ENCODE peak calls at places on chromosomes 2 and 18, in five cellular contexts. O is K562, S is ovary, U is uterus, Y is thyroid gland. M is an unnamed sample.
A peak's percentile ranks its signal among the peaks of the same experiment; 100 is the strongest.

GRCh38 chr2:228703099-228703498 is 521.6 kb upstream of the SPHKAP start:
- DNase-seq in S (no peak), O (no peak), Y (no peak), U (no peak), M (no peak)

GRCh38 chr2:55961318-55961911 is 37.8 kb upstream of the EFEMP1 start:
- DNase-seq in Y (no peak), S (no peak), O (peak; percentile 42), U (no peak), M (no peak)

GRCh38 chr18:23982154-23983071 is 32.1 kb upstream of the TTC39C start:
- DNase-seq in Y (no peak), U (peak; percentile 77), S (peak; percentile 81), O (no peak), M (peak; percentile 12)

GRCh38 chr2:200765995-200766660 is 45.6 kb upstream of the BZW1 start:
- DNase-seq in O (no peak), S (no peak), Y (no peak), U (no peak), M (no peak)

GRCh38 chr2:176138526-176139169 is 9.1 kb downstream of the HOXD8 start:
- DNase-seq in S (no peak), Y (no peak), O (no peak), U (peak; percentile 43), M (no peak)

GRCh38 chr2:219245148-219245898 is at the start of the genes GLB1L and STK16:
- DNase-seq in Y (peak; percentile 94), U (peak; percentile 94), O (peak; percentile 89), S (peak; percentile 96), M (peak; percentile 92)

GRCh38 chr2:46871976-46872381 is 43.6 kb downstream of the MCFD2 start:
- DNase-seq in U (no peak), O (no peak), Y (peak; percentile 92), S (no peak), M (no peak)

GRCh38 chr2:222305510-222306392 is 7.0 kb upstream of the PAX3 start:
- DNase-seq in O (no peak), U (no peak), S (no peak), Y (peak; percentile 36), M (no peak)

GRCh38 chr2:60465736-60466135 is 87.7 kb downstream of the BCL11A start:
- DNase-seq in O (no peak), S (no peak), U (no peak), Y (no peak), M (no peak)

GRCh38 chr2:46351388-46352141 is 54.4 kb downstream of the EPAS1 start:
- DNase-seq in S (no peak), U (no peak), O (no peak), Y (peak; percentile 37), M (no peak)

GRCh38 chr18:2536063-2536462 is 35.2 kb downstream of the METTL4 start:
- DNase-seq in U (no peak), S (no peak), Y (no peak), O (no peak), M (no peak)

GRCh38 chr2:43467889-43468288 is 127.9 kb downstream of the THADA start:
- DNase-seq in U (no peak), O (no peak), Y (no peak), S (no peak), M (peak; percentile 9)

GRCh38 chr18:4412286-4412685 is 42.8 kb downstream of the DLGAP1 start:
- DNase-seq in O (no peak), Y (no peak), U (no peak), S (no peak), M (no peak)

GRCh38 chr2:44061876-44062275 is 66.1 kb upstream of the LRPPRC start:
- DNase-seq in S (no peak), Y (no peak), U (no peak), O (no peak), M (no peak)

GRCh38 chr2:188151670-188152069 is 140.0 kb upstream of the GULP1 start:
- DNase-seq in S (no peak), Y (no peak), O (no peak), U (no peak), M (no peak)

GRCh38 chr2:152874955-152875354 is 156.5 kb downstream of the ARL6IP6 start:
- DNase-seq in S (no peak), O (no peak), Y (no peak), U (no peak), M (no peak)

GRCh38 chr2:54755641-54756326 is 32.3 kb downstream of the EML6 start:
- DNase-seq in U (no peak), Y (peak; percentile 41), S (no peak), O (no peak), M (no peak)

GRCh38 chr2:34368304-34368703 is 769.2 kb upstream of the FAM98A start:
- DNase-seq in U (no peak), O (no peak), Y (no peak), S (no peak), M (no peak)

GRCh38 chr2:231552752-231553151 is 22.5 kb upstream of the NMUR1 start:
- DNase-seq in O (no peak), U (no peak), Y (no peak), S (no peak), M (no peak)

GRCh38 chr2:128395640-128396499 is 77.2 kb upstream of the HS6ST1 start:
- DNase-seq in U (no peak), Y (peak; percentile 48), S (no peak), O (no peak), M (no peak)

GRCh38 chr2:206627632-206628031 is 14.7 kb upstream of the FAM237A start:
- DNase-seq in O (no peak), Y (no peak), S (no peak), U (no peak), M (no peak)

GRCh38 chr2:241109210-241110088 is 7.4 kb upstream of the MTERF4 start:
- DNase-seq in O (no peak), U (no peak), Y (no peak), S (no peak), M (no peak)

GRCh38 chr2:181036848-181037603 is 56.6 kb downstream of the UBE2E3 start:
- DNase-seq in O (no peak), U (no peak), S (no peak), Y (no peak), M (no peak)

DNA sequence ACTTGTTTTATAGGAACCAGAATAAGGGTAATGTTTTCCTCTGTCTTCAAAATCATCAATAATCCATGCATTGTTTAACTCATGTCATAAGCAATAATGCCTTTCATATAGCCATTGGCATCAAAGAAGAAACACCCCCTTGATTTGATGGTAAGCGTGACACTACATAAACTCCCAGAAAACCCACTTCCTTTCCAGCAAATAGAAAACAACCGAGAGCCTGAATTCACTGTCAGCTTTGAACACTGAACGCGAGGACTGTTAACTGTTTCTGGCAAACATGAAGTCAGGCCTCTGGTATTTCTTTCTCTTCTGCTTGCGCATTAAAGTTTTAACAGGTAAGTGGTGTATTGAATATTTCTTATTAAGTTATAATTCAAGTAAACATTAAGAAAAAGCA is at the start of gene ICOS:
- DNase-seq in U (no peak), Y (no peak), S (no peak), O (no peak), M (no peak)
- TF ChIP-seq POLR2A in U (no peak), Y (no peak), S (no peak), O (no peak), M (no peak)

GRCh38 chr2:11829947-11830707 is 83.7 kb downstream of the LPIN1 start:
- DNase-seq in S (peak; percentile 69), Y (peak; percentile 83), O (peak; percentile 75), U (peak; percentile 69), M (peak; percentile 82)
- TF ChIP-seq POLR2A in S (no peak), Y (no peak), O (peak; percentile 56), U (no peak), M (no peak)

GRCh38 chr2:77102927-77103326 is 419.2 kb downstream of the LRRTM4 start:
- DNase-seq in S (no peak), O (no peak), U (no peak), Y (no peak), M (no peak)

GRCh38 chr2:77104554-77104953 is 417.6 kb downstream of the LRRTM4 start:
- DNase-seq in S (no peak), O (no peak), Y (no peak), U (no peak), M (no peak)

GRCh38 chr2:77105008-77105407 is 417.2 kb downstream of the LRRTM4 start:
- DNase-seq in U (no peak), S (no peak), O (no peak), Y (no peak), M (no peak)

GRCh38 chr2:77108915-77109314 is 413.3 kb downstream of the LRRTM4 start:
- DNase-seq in S (no peak), U (no peak), O (no peak), Y (no peak), M (no peak)
- TF ChIP-seq POLR2A in S (no peak), U (no peak), O (no peak), Y (no peak), M (no peak)

DNA sequence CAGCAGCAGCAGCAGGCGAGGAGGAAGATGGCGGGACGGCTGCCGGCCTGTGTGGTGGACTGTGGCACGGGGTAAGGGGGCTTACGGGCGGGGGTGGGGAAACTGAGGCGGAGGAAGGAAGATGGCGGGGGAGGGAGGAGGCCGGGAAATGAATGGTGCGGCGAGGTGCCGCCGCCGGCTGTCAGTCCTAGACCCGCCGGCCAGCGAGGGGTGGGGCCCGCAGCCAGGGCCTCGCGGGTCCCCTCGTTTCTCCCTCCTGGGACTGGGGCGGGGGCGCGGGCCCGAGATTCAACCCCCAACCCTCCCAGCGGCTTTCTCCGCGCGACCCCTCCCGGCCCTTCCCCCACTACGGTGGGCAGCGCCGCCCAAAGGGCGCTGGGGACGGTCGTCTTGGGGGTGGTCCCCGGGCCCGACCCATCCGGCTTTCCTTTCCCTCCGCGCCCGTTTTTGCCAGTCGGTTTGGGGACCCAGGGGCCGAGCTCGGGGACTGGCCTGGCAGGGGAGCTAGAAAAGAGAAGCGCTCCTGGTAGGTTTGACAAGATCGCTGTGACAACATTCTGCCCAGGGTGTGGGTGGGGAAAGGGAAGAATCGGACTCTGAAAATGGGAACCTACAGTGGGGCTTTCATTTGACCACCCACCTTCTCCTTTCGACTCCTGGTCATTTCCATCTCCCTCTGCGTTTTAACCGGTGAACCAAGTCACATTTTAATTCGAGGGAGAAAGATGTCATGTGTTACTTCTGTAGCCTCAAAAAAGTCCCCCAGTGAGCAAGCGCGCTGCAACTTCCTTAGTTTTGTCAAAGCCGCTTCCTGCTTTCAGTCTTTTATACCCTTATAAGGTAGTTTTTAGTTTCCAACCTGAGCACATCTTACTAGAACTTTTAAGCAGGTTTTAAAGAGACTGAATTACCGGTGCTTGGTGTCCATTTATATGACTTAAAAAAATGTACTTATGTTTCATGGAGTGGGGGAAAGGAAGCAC is 655 bp downstream of the ACTR3 start:
- DNase-seq in S (peak; percentile 65), Y (peak; percentile 79), O (peak; percentile 71), U (peak; percentile 46), M (no peak)
- TF ChIP-seq POLR2A in S (no peak), Y (peak; percentile 84), O (peak; percentile 67), U (peak; percentile 42), M (peak; percentile 16)

M was measured in H54.